ENCODE peak calls at places on chromosomes 7 and 10, in five cellular contexts. One of them, this sample, is unnamed.

GRCh38 chr10:73898730-73899400 is 12.1 kb upstream of the PLAU start:
- DNase-seq in activated CD4-positive, alpha-beta T cell treated with anti-CD3 and anti-CD28 coated beads for 36 hours: no peak
- DNase-seq in aorta: no peak
- DNase-seq in cerebellar nuclear complex: no peak
- DNase-seq in GM04503: no peak
- DNase-seq in this sample: no peak

GRCh38 chr10:114261116-114261515 is 22.1 kb downstream of the VWA2 start:
- DNase-seq in aorta: no peak
- DNase-seq in cerebellar nuclear complex: no peak
- DNase-seq in GM04503: peak; percentile 49
- DNase-seq in activated CD4-positive, alpha-beta T cell treated with anti-CD3 and anti-CD28 coated beads for 36 hours: no peak
- DNase-seq in this sample: peak; percentile 33

GRCh38 chr10:94567714-94568520 is 22.3 kb downstream of the HELLS start:
- DNase-seq in aorta: no peak
- DNase-seq in GM04503: no peak
- DNase-seq in cerebellar nuclear complex: no peak
- DNase-seq in activated CD4-positive, alpha-beta T cell treated with anti-CD3 and anti-CD28 coated beads for 36 hours: no peak
- DNase-seq in this sample: no peak

GRCh38 chr7:2870471-2870941 is 26.4 kb upstream of the GNA12 start:
- DNase-seq in aorta: peak; percentile 85
- DNase-seq in GM04503: no peak
- DNase-seq in cerebellar nuclear complex: no peak
- DNase-seq in activated CD4-positive, alpha-beta T cell treated with anti-CD3 and anti-CD28 coated beads for 36 hours: peak; percentile 80
- DNase-seq in this sample: peak; percentile 62

GRCh38 chr10:97708976-97709745 is 4.4 kb upstream of the MARVELD1 start:
- DNase-seq in GM04503: no peak
- DNase-seq in activated CD4-positive, alpha-beta T cell treated with anti-CD3 and anti-CD28 coated beads for 36 hours: peak; percentile 66
- DNase-seq in aorta: peak; percentile 90
- DNase-seq in cerebellar nuclear complex: no peak
- DNase-seq in this sample: peak; percentile 89

GRCh38 chr10:42864575-42864974 is 82.0 kb downstream of the BMS1 start:
- DNase-seq in GM04503: no peak
- DNase-seq in activated CD4-positive, alpha-beta T cell treated with anti-CD3 and anti-CD28 coated beads for 36 hours: no peak
- DNase-seq in aorta: no peak
- DNase-seq in cerebellar nuclear complex: no peak
- DNase-seq in this sample: no peak

GRCh38 chr7:101122933-101123702 is 3.8 kb upstream of the SERPINE1 start:
- DNase-seq in cerebellar nuclear complex: no peak
- DNase-seq in activated CD4-positive, alpha-beta T cell treated with anti-CD3 and anti-CD28 coated beads for 36 hours: no peak
- DNase-seq in aorta: no peak
- DNase-seq in GM04503: no peak
- DNase-seq in this sample: no peak

GRCh38 chr7:43785425-43785824 is 26.9 kb downstream of the BLVRA start:
- DNase-seq in GM04503: peak; percentile 67
- DNase-seq in activated CD4-positive, alpha-beta T cell treated with anti-CD3 and anti-CD28 coated beads for 36 hours: no peak
- DNase-seq in aorta: no peak
- DNase-seq in cerebellar nuclear complex: no peak
- DNase-seq in this sample: peak; percentile 85

GRCh38 chr7:7385421-7385820 is 150.3 kb downstream of the COL28A1 start:
- DNase-seq in activated CD4-positive, alpha-beta T cell treated with anti-CD3 and anti-CD28 coated beads for 36 hours: no peak
- DNase-seq in cerebellar nuclear complex: no peak
- DNase-seq in GM04503: no peak
- DNase-seq in aorta: no peak
- DNase-seq in this sample: no peak

GRCh38 chr7:73539709-73540108 is 17.6 kb upstream of the BAZ1B start:
- DNase-seq in aorta: no peak
- DNase-seq in cerebellar nuclear complex: no peak
- DNase-seq in activated CD4-positive, alpha-beta T cell treated with anti-CD3 and anti-CD28 coated beads for 36 hours: no peak
- DNase-seq in GM04503: no peak
- DNase-seq in this sample: no peak

GRCh38 chr10:52443419-52444388 is 129.6 kb downstream of the DKK1 start:
- DNase-seq in GM04503: peak; percentile 95
- DNase-seq in cerebellar nuclear complex: no peak
- DNase-seq in activated CD4-positive, alpha-beta T cell treated with anti-CD3 and anti-CD28 coated beads for 36 hours: no peak
- DNase-seq in aorta: no peak
- DNase-seq in this sample: peak; percentile 13

GRCh38 chr10:73810735-73811465 is 498 bp downstream of the NDST2 start:
- DNase-seq in cerebellar nuclear complex: no peak
- DNase-seq in aorta: peak; percentile 85
- DNase-seq in activated CD4-positive, alpha-beta T cell treated with anti-CD3 and anti-CD28 coated beads for 36 hours: peak; percentile 72
- DNase-seq in GM04503: no peak
- DNase-seq in this sample: peak; percentile 60

GRCh38 chr7:124597509-124597908 is 168.1 kb downstream of the GPR37 start:
- DNase-seq in aorta: no peak
- DNase-seq in GM04503: no peak
- DNase-seq in activated CD4-positive, alpha-beta T cell treated with anti-CD3 and anti-CD28 coated beads for 36 hours: no peak
- DNase-seq in cerebellar nuclear complex: no peak
- DNase-seq in this sample: no peak

GRCh38 chr7:129990403-129991192 is 37.8 kb upstream of the UBE2H start:
- DNase-seq in cerebellar nuclear complex: no peak
- DNase-seq in GM04503: no peak
- DNase-seq in aorta: no peak
- DNase-seq in activated CD4-positive, alpha-beta T cell treated with anti-CD3 and anti-CD28 coated beads for 36 hours: no peak
- DNase-seq in this sample: no peak

GRCh38 chr10:131789516-131789915 is 111.3 kb upstream of the PPP2R2D start:
- DNase-seq in GM04503: no peak
- DNase-seq in cerebellar nuclear complex: no peak
- DNase-seq in activated CD4-positive, alpha-beta T cell treated with anti-CD3 and anti-CD28 coated beads for 36 hours: no peak
- DNase-seq in aorta: no peak
- DNase-seq in this sample: no peak

GRCh38 chr10:74825033-74825370 is 1.4 kb upstream of the KAT6B start:
- DNase-seq in aorta: peak; percentile 85
- DNase-seq in activated CD4-positive, alpha-beta T cell treated with anti-CD3 and anti-CD28 coated beads for 36 hours: peak; percentile 64
- DNase-seq in cerebellar nuclear complex: no peak
- DNase-seq in GM04503: no peak
- DNase-seq in this sample: peak; percentile 32

GRCh38 chr10:100562806-100563293 is 27.1 kb downstream of the HIF1AN start:
- DNase-seq in aorta: no peak
- DNase-seq in cerebellar nuclear complex: no peak
- DNase-seq in activated CD4-positive, alpha-beta T cell treated with anti-CD3 and anti-CD28 coated beads for 36 hours: peak; percentile 47
- DNase-seq in GM04503: no peak
- DNase-seq in this sample: peak; percentile 77

GRCh38 chr10:101453791-101454718 is 100.1 kb downstream of the BTRC start:
- DNase-seq in aorta: no peak
- DNase-seq in GM04503: no peak
- DNase-seq in cerebellar nuclear complex: no peak
- DNase-seq in activated CD4-positive, alpha-beta T cell treated with anti-CD3 and anti-CD28 coated beads for 36 hours: no peak
- DNase-seq in this sample: no peak

GRCh38 chr10:24897326-24897926 is 55.0 kb downstream of the PRTFDC1 start:
- DNase-seq in aorta: no peak
- DNase-seq in cerebellar nuclear complex: no peak
- DNase-seq in activated CD4-positive, alpha-beta T cell treated with anti-CD3 and anti-CD28 coated beads for 36 hours: no peak
- DNase-seq in GM04503: no peak
- DNase-seq in this sample: peak; percentile 47

GRCh38 chr10:102615361-102615760 is 28.9 kb upstream of the TRIM8 start:
- DNase-seq in activated CD4-positive, alpha-beta T cell treated with anti-CD3 and anti-CD28 coated beads for 36 hours: peak; percentile 63
- DNase-seq in aorta: peak; percentile 68
- DNase-seq in GM04503: no peak
- DNase-seq in cerebellar nuclear complex: no peak
- DNase-seq in this sample: no peak

GRCh38 chr7:7521259-7521658 is 14.4 kb downstream of the COL28A1 start:
- DNase-seq in activated CD4-positive, alpha-beta T cell treated with anti-CD3 and anti-CD28 coated beads for 36 hours: peak; percentile 8
- DNase-seq in cerebellar nuclear complex: no peak
- DNase-seq in GM04503: no peak
- DNase-seq in aorta: no peak
- DNase-seq in this sample: no peak

GRCh38 chr10:61626209-61626608 is 36.5 kb upstream of the CABCOCO1 start:
- DNase-seq in GM04503: no peak
- DNase-seq in aorta: no peak
- DNase-seq in activated CD4-positive, alpha-beta T cell treated with anti-CD3 and anti-CD28 coated beads for 36 hours: no peak
- DNase-seq in cerebellar nuclear complex: no peak
- DNase-seq in this sample: no peak

GRCh38 chr7:37848297-37848696 is at the start of gene NME8:
- DNase-seq in GM04503: no peak
- DNase-seq in activated CD4-positive, alpha-beta T cell treated with anti-CD3 and anti-CD28 coated beads for 36 hours: no peak
- DNase-seq in cerebellar nuclear complex: no peak
- DNase-seq in aorta: no peak
- DNase-seq in this sample: no peak

GRCh38 chr10:5283305-5284158 is 81.2 kb upstream of the UCN3 start:
- DNase-seq in aorta: peak; percentile 80
- DNase-seq in cerebellar nuclear complex: no peak
- DNase-seq in activated CD4-positive, alpha-beta T cell treated with anti-CD3 and anti-CD28 coated beads for 36 hours: peak; percentile 78
- DNase-seq in GM04503: no peak
- DNase-seq in this sample: peak; percentile 26

GRCh38 chr7:138258194-138258554 is 181.9 kb downstream of the AKR1D1 start:
- DNase-seq in cerebellar nuclear complex: no peak
- DNase-seq in aorta: no peak
- DNase-seq in activated CD4-positive, alpha-beta T cell treated with anti-CD3 and anti-CD28 coated beads for 36 hours: no peak
- DNase-seq in GM04503: no peak
- DNase-seq in this sample: no peak

GRCh38 chr7:127831312-127832212 is 179.6 kb downstream of the SND1 start:
- DNase-seq in aorta: no peak
- DNase-seq in GM04503: no peak
- DNase-seq in activated CD4-positive, alpha-beta T cell treated with anti-CD3 and anti-CD28 coated beads for 36 hours: no peak
- DNase-seq in cerebellar nuclear complex: peak; percentile 79
- DNase-seq in this sample: no peak

GRCh38 chr7:134845461-134845860 is 66.0 kb downstream of the CALD1 start:
- DNase-seq in activated CD4-positive, alpha-beta T cell treated with anti-CD3 and anti-CD28 coated beads for 36 hours: no peak
- DNase-seq in cerebellar nuclear complex: no peak
- DNase-seq in aorta: no peak
- DNase-seq in GM04503: no peak
- DNase-seq in this sample: no peak

GRCh38 chr10:21525367-21526183 is at the start of gene SKIDA1:
- DNase-seq in aorta: peak; percentile 95
- DNase-seq in cerebellar nuclear complex: no peak
- DNase-seq in GM04503: no peak
- DNase-seq in activated CD4-positive, alpha-beta T cell treated with anti-CD3 and anti-CD28 coated beads for 36 hours: peak; percentile 81
- DNase-seq in this sample: peak; percentile 76

GRCh38 chr7:80127412-80128150 is 7.0 kb upstream of the GNAI1 start:
- DNase-seq in cerebellar nuclear complex: peak; percentile 62
- DNase-seq in GM04503: no peak
- DNase-seq in activated CD4-positive, alpha-beta T cell treated with anti-CD3 and anti-CD28 coated beads for 36 hours: no peak
- DNase-seq in aorta: no peak
- DNase-seq in this sample: no peak

GRCh38 chr7:17239683-17240521 is 58.5 kb upstream of the AHR start:
- DNase-seq in GM04503: peak; percentile 21
- DNase-seq in cerebellar nuclear complex: no peak
- DNase-seq in activated CD4-positive, alpha-beta T cell treated with anti-CD3 and anti-CD28 coated beads for 36 hours: no peak
- DNase-seq in aorta: no peak
- DNase-seq in this sample: peak; percentile 29

GRCh38 chr10:4650572-4650971 is 175.4 kb upstream of the AKR1E2 start:
- DNase-seq in GM04503: peak; percentile 39
- DNase-seq in cerebellar nuclear complex: no peak
- DNase-seq in activated CD4-positive, alpha-beta T cell treated with anti-CD3 and anti-CD28 coated beads for 36 hours: no peak
- DNase-seq in aorta: no peak
- DNase-seq in this sample: peak; percentile 16

GRCh38 chr7:101507791-101508252 is 121.3 kb downstream of the MYL10 start:
- DNase-seq in aorta: no peak
- DNase-seq in activated CD4-positive, alpha-beta T cell treated with anti-CD3 and anti-CD28 coated beads for 36 hours: peak; percentile 67
- DNase-seq in GM04503: no peak
- DNase-seq in cerebellar nuclear complex: no peak
- DNase-seq in this sample: peak; percentile 36

GRCh38 chr7:107725138-107725740 is 18.7 kb upstream of the CBLL1 start:
- DNase-seq in GM04503: no peak
- DNase-seq in aorta: no peak
- DNase-seq in activated CD4-positive, alpha-beta T cell treated with anti-CD3 and anti-CD28 coated beads for 36 hours: peak; percentile 67
- DNase-seq in cerebellar nuclear complex: no peak
- DNase-seq in this sample: peak; percentile 35

This sample was measured in hepatic stellate cell.